ENCODE peak calls at places on chromosomes 7 and 10, in six cellular contexts. D, P, S, L, M and U are unnamed samples.

GRCh38 chr7:115122388-115122787 is 200.5 kb downstream of the MDFIC start:
- DNase-seq in L (no peak), P (no peak), D (no peak), M (no peak), S (no peak), U (no peak)

GRCh38 chr10:58153751-58154150 is 113.9 kb downstream of the IPMK start:
- DNase-seq in D (no peak), P (peak; percentile 15), L (no peak), M (no peak), S (no peak), U (no peak)

GRCh38 chr7:157427811-157428553 is 91.2 kb downstream of the DNAJB6 start:
- DNase-seq in S (no peak), P (no peak), M (no peak), L (no peak), D (no peak), U (no peak)

GRCh38 chr10:71067098-71067760 is 145.1 kb upstream of the UNC5B start:
- DNase-seq in M (no peak), D (no peak), P (no peak), L (no peak), S (peak; percentile 71), U (no peak)

GRCh38 chr7:96253441-96253840 is 68.5 kb downstream of the SLC25A13 start:
- DNase-seq in P (no peak), S (no peak), M (no peak), L (no peak), D (no peak), U (no peak)

GRCh38 chr10:99730026-99730425 is 1.9 kb downstream of the COX15 start:
- DNase-seq in S (no peak), L (peak; percentile 87), D (no peak), M (no peak), P (peak; percentile 51), U (no peak)

GRCh38 chr7:105596866-105597265 is 15.6 kb upstream of the EFCAB10 start:
- DNase-seq in P (no peak), D (no peak), S (no peak), L (no peak), M (no peak), U (no peak)

GRCh38 chr7:50312176-50312575 is 7.7 kb downstream of the IKZF1 start:
- DNase-seq in D (no peak), S (no peak), M (no peak), L (no peak), P (no peak), U (no peak)

GRCh38 chr7:151379534-151380198 is 30.2 kb downstream of the WDR86 start:
- DNase-seq in L (no peak), P (no peak), D (no peak), S (peak; percentile 87), M (no peak), U (no peak)

GRCh38 chr7:29848941-29849340 is 42.6 kb downstream of the WIPF3 start:
- DNase-seq in D (no peak), L (no peak), S (no peak), M (no peak), P (no peak), U (no peak)

GRCh38 chr7:40733578-40733977 is 598.8 kb downstream of the SUGCT start:
- DNase-seq in L (no peak), D (no peak), S (no peak), M (no peak), P (no peak), U (no peak)

GRCh38 chr7:53101026-53101425 is 65.6 kb downstream of the POM121L12 start:
- DNase-seq in D (no peak), P (no peak), M (no peak), S (no peak), L (peak; percentile 56), U (no peak)

GRCh38 chr10:5891009-5891408 is 966 bp downstream of the FBH1 start:
- DNase-seq in P (no peak), L (no peak), S (peak; percentile 85), M (no peak), D (no peak), U (peak; percentile 1)

GRCh38 chr7:131688738-131689661 is 132.6 kb upstream of the PODXL start:
- DNase-seq in M (peak; percentile 45), P (peak; percentile 9), S (peak; percentile 97), L (peak; percentile 56), D (peak; percentile 71), U (peak; percentile 43)

GRCh38 chr10:17710181-17710580 is 41.8 kb upstream of the TMEM236 start:
- DNase-seq in P (no peak), L (no peak), D (no peak), M (no peak), S (no peak), U (no peak)

GRCh38 chr7:142760071-142760642 is 10.6 kb upstream of the PRSS2 start:
- DNase-seq in S (no peak), D (no peak), P (peak; percentile 65), M (no peak), L (no peak), U (no peak)

GRCh38 chr10:72044417-72045041 is 43.8 kb downstream of the SPOCK2 start:
- DNase-seq in L (peak; percentile 78), M (no peak), P (no peak), S (peak; percentile 26), D (no peak), U (peak; percentile 15)

GRCh38 chr7:129775695-129776396 is 164.3 kb downstream of the NRF1 start:
- DNase-seq in D (no peak), S (peak; percentile 89), P (no peak), M (no peak), L (no peak), U (no peak)

GRCh38 chr10:28903716-28904115 is 226.4 kb downstream of the BAMBI start:
- DNase-seq in D (no peak), M (no peak), P (no peak), S (no peak), L (no peak), U (no peak)

GRCh38 chr7:44969701-44970494 is 8.9 kb downstream of the MYO1G start:
- DNase-seq in L (no peak), S (no peak), P (no peak), D (no peak), M (no peak), U (no peak)

GRCh38 chr10:28879875-28880381 is 202.6 kb downstream of the BAMBI start:
- DNase-seq in L (no peak), M (no peak), D (no peak), P (no peak), S (no peak), U (peak; percentile 43)

DNA sequence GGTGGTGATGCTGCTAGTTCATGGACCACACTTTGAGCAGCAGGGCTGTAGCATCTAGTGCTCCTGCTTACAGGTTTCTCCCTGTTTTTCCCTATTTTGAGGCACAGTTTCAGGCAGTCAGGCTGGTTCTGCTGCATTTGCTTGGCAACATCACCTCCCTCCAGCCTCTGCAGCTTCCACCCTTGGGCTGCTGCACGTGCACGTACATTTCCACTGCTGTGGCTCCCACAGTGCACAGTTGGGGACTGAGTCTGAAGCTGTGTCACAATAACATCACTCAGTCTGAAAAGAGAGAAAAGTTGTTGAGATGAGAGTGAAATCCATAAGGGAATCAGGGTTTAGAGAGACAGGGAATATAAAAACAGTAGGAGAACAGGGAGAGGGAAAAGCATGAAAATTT is 230.7 kb upstream of the FZD1 start:
- DNase-seq in D (no peak), L (no peak), M (no peak), S (no peak), P (no peak), U (no peak)
- TF ChIP-seq CTCF in D (no peak), L (no peak), M (no peak), S (no peak), P (no peak), U (no peak)

DNA sequence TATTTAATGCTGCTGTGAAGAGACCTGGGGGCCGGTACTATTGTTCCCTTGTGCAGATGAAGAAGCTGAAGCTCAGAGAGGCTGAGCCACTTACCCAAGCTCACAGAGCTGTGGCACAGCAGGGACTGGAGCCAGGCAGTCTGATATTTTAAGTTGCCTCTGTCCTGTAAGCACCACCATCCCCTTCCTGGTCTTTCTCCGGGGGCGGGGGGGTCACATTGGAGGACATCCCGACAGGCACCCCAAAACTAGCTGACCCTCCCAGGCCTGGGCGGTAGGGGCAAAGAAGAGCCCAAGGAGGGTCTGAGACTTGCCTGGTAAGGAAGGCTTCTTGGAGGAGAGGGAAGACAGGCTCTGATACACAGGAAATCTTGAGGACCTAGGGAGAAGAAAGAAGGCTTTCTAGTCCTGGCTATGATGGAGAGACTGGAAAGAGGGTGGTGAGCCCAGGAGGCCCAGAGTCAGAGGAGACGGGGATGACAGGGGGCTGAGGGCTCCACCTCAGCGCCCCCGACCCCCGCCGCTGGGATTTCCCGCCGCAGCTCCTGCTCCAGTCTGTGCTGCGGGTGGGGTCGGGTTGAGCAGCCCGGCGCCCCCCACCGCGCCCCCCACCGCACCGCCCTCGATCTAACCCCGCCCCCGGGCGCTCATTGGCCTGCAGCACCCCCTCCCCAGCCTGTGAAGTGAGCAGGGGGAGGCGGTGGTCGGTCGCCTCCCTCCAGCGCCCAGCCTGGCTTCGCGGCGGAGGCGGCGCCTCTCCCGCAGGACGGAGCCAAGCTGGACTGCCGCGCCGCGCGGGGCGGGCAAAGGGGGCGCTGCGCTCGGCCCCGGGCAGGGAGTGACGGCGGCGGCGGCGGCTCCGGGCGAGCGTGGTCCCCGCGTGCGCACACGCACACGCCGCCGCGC is at the start of gene ADCYAP1R1:
- DNase-seq in M (no peak), D (no peak), P (no peak), S (peak; percentile 78), L (no peak), U (no peak)
- H3K4me3 ChIP-seq in M (no peak within 1 kb of the TSS), D (peak within 1 kb of the TSS; percentile 18), P (no peak within 1 kb of the TSS), S (no peak within 1 kb of the TSS), L (no peak within 1 kb of the TSS), U (no peak within 1 kb of the TSS)

DNA sequence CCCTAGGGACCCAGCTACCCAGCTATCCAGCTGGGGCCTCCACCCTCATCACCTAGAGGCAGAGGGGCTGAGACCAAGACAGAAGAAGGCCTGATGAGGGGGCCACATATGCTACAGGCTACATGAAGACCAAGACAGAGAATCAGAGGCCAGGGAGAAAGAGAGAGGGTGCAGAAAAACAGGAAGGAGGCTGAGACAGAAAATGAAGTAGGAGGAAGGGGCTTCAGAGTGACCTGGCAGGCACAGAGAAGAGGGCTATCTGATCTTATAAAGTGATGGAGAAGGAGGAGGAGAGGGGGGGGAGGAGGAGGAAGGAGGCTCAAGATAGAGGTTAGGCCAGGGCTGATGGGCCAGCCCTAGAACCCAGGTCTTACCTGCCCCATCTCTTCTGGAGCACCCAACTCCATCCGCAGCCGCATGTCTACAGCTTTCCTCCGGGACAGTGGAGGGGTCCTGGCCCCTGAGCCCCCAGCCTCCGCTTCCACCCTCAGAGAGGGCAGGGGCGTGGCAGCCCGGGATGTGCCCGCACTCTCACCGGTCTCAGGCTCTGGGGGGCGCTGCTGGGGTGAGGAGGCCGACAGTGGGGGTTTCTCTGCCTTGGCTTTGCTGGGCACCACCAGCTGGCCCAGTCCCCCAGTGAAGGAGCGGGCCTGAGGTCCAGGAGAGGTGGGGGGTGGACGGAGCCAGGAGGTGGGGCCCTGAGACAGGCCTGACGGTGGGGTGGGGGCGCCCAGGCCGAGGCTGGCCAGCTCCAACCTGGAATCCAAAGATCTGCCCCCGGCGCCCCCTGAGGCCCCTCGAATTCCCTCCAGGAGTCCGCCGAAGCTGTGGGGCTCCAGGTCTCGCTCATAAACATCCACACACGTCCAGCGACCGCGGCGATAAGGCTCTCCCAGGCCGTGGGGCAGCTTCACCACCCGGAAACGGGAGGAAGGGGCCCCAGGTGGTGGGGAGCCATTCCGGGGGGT is 1.8 kb downstream of the TSC22D4 start:
- DNase-seq in L (peak; percentile 28), D (no peak), M (no peak), P (no peak), S (peak; percentile 90), U (no peak)
- TF ChIP-seq CTCF in L (peak; percentile 30), D (no peak), M (peak; percentile 49), P (no peak), S (peak; percentile 37), U (peak; percentile 38)

DNA sequence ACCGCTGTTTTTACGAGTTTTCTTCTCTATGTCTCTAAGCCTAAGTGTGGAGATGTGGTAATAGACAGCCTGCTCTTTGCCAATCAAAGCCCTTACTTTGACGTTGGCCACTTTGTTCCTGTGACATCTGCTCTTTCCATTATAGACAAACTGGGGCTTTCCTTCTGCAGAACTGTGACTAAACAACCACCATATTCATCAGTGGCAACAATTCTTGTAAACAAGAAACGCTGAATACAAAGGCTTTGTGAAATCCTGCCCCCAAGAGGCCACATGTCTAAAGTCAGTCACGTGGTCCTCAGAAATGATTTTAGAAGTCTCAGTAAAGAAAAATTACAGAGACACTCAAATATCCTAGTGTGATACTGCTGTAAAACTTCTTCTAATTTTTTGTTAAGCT is 59.6 kb upstream of the CAPZA2 start:
- DNase-seq in S (peak; percentile 89), L (peak; percentile 87), M (peak; percentile 75), D (peak; percentile 22), P (peak; percentile 66), U (peak; percentile 77)
- H3K4me3 ChIP-seq in S (peak overlapping the region; percentile 0), L (no peak overlapping the region), M (no peak overlapping the region), D (no peak overlapping the region), P (no peak overlapping the region), U (no peak overlapping the region)